ENCODE peak calls at places on chromosomes 11 and 22, in four cellular contexts. G, V, J and M are unnamed samples.

GRCh38 chr22:35014812-35015211 is 51.1 kb upstream of the ISX start:
- DNase-seq in V (no peak), J (no peak), G (no peak), M (no peak)

GRCh38 chr11:111623527-111624030 is 21.3 kb downstream of the SIK2 start:
- DNase-seq in G (no peak), J (no peak), V (no peak), M (no peak)

GRCh38 chr11:8258289-8258688 is 5.4 kb downstream of the LMO1 start:
- DNase-seq in J (peak), G (peak), V (no peak), M (no peak)

GRCh38 chr11:33900159-33900855 is 8.4 kb upstream of the LMO2 start:
- DNase-seq in J (no peak), V (no peak), G (no peak), M (no peak)

GRCh38 chr22:36439481-36440271 is 41.8 kb downstream of the TXN2 start:
- DNase-seq in V (peak), J (no peak), G (peak), M (no peak)

GRCh38 chr22:25564979-25565677 is 653 bp downstream of the GRK3 start:
- DNase-seq in J (peak), G (peak), V (no peak), M (no peak)

GRCh38 chr11:33444835-33445594 is 187.8 kb downstream of the HIPK3 start:
- DNase-seq in V (no peak), G (no peak), J (no peak), M (no peak)

GRCh38 chr11:38835986-38836385 is 2237.9 kb upstream of the RAG2 start:
- DNase-seq in J (no peak), V (no peak), G (no peak), M (no peak)

GRCh38 chr11:130585545-130585944 is 137.1 kb downstream of the ADAMTS15 start:
- DNase-seq in J (no peak), V (no peak), G (no peak), M (no peak)

GRCh38 chr11:65043881-65044501 is 3.0 kb downstream of the SAC3D1 start:
- DNase-seq in J (no peak), V (no peak), G (peak), M (no peak)

GRCh38 chr11:126317681-126318641 is 14.1 kb downstream of the DCPS start:
- DNase-seq in J (no peak), V (no peak), G (peak), M (no peak)

GRCh38 chr22:45549739-45550138 is 47.1 kb downstream of the FBLN1 start:
- DNase-seq in J (no peak), G (no peak), V (no peak), M (no peak)

GRCh38 chr22:19291218-19291579 is 320 bp downstream of the CLTCL1 start:
- DNase-seq in G (peak), J (peak), V (peak), M (no peak)

GRCh38 chr11:126588630-126589491 is 233.4 kb downstream of the ST3GAL4 start:
- DNase-seq in V (no peak), G (no peak), J (peak), M (no peak)

GRCh38 chr11:1205987-1206331 is 16.9 kb upstream of the MUC5B start:
- DNase-seq in V (no peak), G (no peak), J (no peak), M (no peak)

GRCh38 chr11:76007179-76007578 is 192.2 kb downstream of the UVRAG start:
- DNase-seq in J (no peak), G (no peak), V (no peak), M (no peak)

GRCh38 chr22:33210129-33210784 is 152.1 kb upstream of the SYN3 start:
- DNase-seq in V (no peak), G (no peak), J (no peak), M (no peak)

GRCh38 chr22:47367107-47367690 is 604.7 kb downstream of the TBC1D22A start:
- DNase-seq in G (no peak), V (no peak), J (no peak), M (no peak)

GRCh38 chr11:44797886-44798683 is 71.3 kb downstream of the TSPAN18 start:
- DNase-seq in G (no peak), J (no peak), V (no peak), M (no peak)

GRCh38 chr11:20599424-20600346 is at the start of gene SLC6A5:
- DNase-seq in V (no peak), G (peak), J (no peak), M (no peak)

GRCh38 chr22:47373648-47374272 is 611.3 kb downstream of the TBC1D22A start:
- DNase-seq in V (no peak), J (no peak), G (no peak), M (no peak)

GRCh38 chr22:27774200-27774599 is 27.4 kb downstream of the MN1 start:
- DNase-seq in J (no peak), V (no peak), G (no peak), M (no peak)

GRCh38 chr22:21449531-21450319 is 17.5 kb upstream of the TMEM191C start:
- DNase-seq in G (peak), J (no peak), V (no peak), M (no peak)

GRCh38 chr11:76159303-76159937 is 46.9 kb downstream of the WNT11 start:
- DNase-seq in V (no peak), G (no peak), J (no peak), M (no peak)

GRCh38 chr11:13104619-13105236 is 95.6 kb downstream of the RASSF10 start:
- DNase-seq in G (no peak), V (no peak), J (peak), M (no peak)

GRCh38 chr11:30533445-30533947 is 52.7 kb downstream of the MPPED2 start:
- DNase-seq in J (no peak), G (no peak), V (no peak), M (no peak)

GRCh38 chr11:114256898-114257286 is 39.3 kb upstream of the NNMT start:
- DNase-seq in G (no peak), V (no peak), J (no peak), M (no peak)

GRCh38 chr11:2551131-2551530 is 106.3 kb downstream of the KCNQ1 start:
- DNase-seq in G (peak), J (no peak), V (no peak), M (no peak)

GRCh38 chr22:49814856-49815255 is 12.8 kb downstream of the BRD1 start:
- DNase-seq in J (no peak), V (no peak), G (no peak), M (no peak)

GRCh38 chr11:94049351-94049750 is 28.2 kb downstream of the HEPHL1 start:
- DNase-seq in V (no peak), J (peak), G (no peak), M (no peak)

GRCh38 chr11:65113361-65113756 is 1.7 kb downstream of the TM7SF2 start:
- DNase-seq in G (no peak), V (no peak), J (no peak), M (no peak)

GRCh38 chr22:44025171-44026065 is 1.3 kb downstream of the PARVB start:
- DNase-seq in G (peak), J (no peak), V (no peak), M (no peak)

GRCh38 chr11:88484873-88485621 is 147.5 kb upstream of the CTSC start:
- DNase-seq in G (no peak), J (peak), V (no peak), M (no peak)